ENCODE peak calls at places on chromosomes 4 and X, in six cellular contexts. One of them, this sample, is unnamed.

GRCh38 chr4:19772581-19772980 is 479.1 kb upstream of the SLIT2 start:
- DNase-seq in psoas muscle: no peak
- DNase-seq in CD4-positive, alpha-beta T cell: no peak
- DNase-seq in astrocyte: no peak
- DNase-seq in WTC11: no peak
- DNase-seq in lower leg skin: no peak
- DNase-seq in this sample: no peak

GRCh38 chr4:101911616-101912015 is 121.1 kb downstream of the BANK1 start:
- DNase-seq in psoas muscle: no peak
- DNase-seq in CD4-positive, alpha-beta T cell: no peak
- DNase-seq in astrocyte: no peak
- DNase-seq in WTC11: no peak
- DNase-seq in lower leg skin: no peak
- DNase-seq in this sample: no peak

GRCh38 chr4:21447320-21448055 is 501.1 kb downstream of the KCNIP4 start:
- DNase-seq in psoas muscle: no peak
- DNase-seq in CD4-positive, alpha-beta T cell: no peak
- DNase-seq in astrocyte: no peak
- DNase-seq in WTC11: no peak
- DNase-seq in lower leg skin: no peak
- DNase-seq in this sample: no peak

GRCh38 chr4:63458010-63458409 is 951.2 kb downstream of the TECRL start:
- DNase-seq in psoas muscle: no peak
- DNase-seq in CD4-positive, alpha-beta T cell: no peak
- DNase-seq in astrocyte: no peak
- DNase-seq in WTC11: no peak
- DNase-seq in lower leg skin: no peak
- DNase-seq in this sample: no peak

GRCh38 chr4:152510349-152511147 is 25.3 kb downstream of the FBXW7 start:
- DNase-seq in psoas muscle: no peak
- DNase-seq in CD4-positive, alpha-beta T cell: no peak
- DNase-seq in astrocyte: no peak
- DNase-seq in WTC11: no peak
- DNase-seq in lower leg skin: no peak
- DNase-seq in this sample: no peak

GRCh38 chr4:125316781-125317525 is 2.2 kb downstream of the FAT4 start:
- DNase-seq in psoas muscle: peak; percentile 41
- DNase-seq in CD4-positive, alpha-beta T cell: no peak
- DNase-seq in astrocyte: peak; percentile 18
- DNase-seq in WTC11: peak; percentile 54
- DNase-seq in lower leg skin: no peak
- DNase-seq in this sample: peak; percentile 31

GRCh38 chr4:52880994-52881393 is 18.9 kb downstream of the RASL11B start:
- DNase-seq in psoas muscle: no peak
- DNase-seq in CD4-positive, alpha-beta T cell: no peak
- DNase-seq in astrocyte: no peak
- DNase-seq in WTC11: no peak
- DNase-seq in lower leg skin: no peak
- DNase-seq in this sample: no peak

GRCh38 chrX:7159132-7159861 is 11.3 kb upstream of the PUDP start:
- DNase-seq in psoas muscle: no peak
- DNase-seq in CD4-positive, alpha-beta T cell: no peak
- DNase-seq in astrocyte: no peak
- DNase-seq in WTC11: no peak
- DNase-seq in lower leg skin: peak; percentile 15
- DNase-seq in this sample: no peak

GRCh38 chr4:108385076-108385475 is 216.3 kb upstream of the LEF1 start:
- DNase-seq in psoas muscle: no peak
- DNase-seq in CD4-positive, alpha-beta T cell: no peak
- DNase-seq in astrocyte: no peak
- DNase-seq in WTC11: no peak
- DNase-seq in lower leg skin: no peak
- DNase-seq in this sample: no peak

GRCh38 chrX:151935358-151935757 is 22.7 kb downstream of the MAGEA4 start:
- DNase-seq in psoas muscle: no peak
- DNase-seq in CD4-positive, alpha-beta T cell: no peak
- DNase-seq in astrocyte: no peak
- DNase-seq in WTC11: no peak
- DNase-seq in lower leg skin: no peak
- DNase-seq in this sample: no peak

GRCh38 chr4:11900277-11900676 is 471.6 kb upstream of the HS3ST1 start:
- DNase-seq in psoas muscle: no peak
- DNase-seq in CD4-positive, alpha-beta T cell: no peak
- DNase-seq in astrocyte: no peak
- DNase-seq in WTC11: no peak
- DNase-seq in lower leg skin: no peak
- DNase-seq in this sample: no peak

GRCh38 chr4:5719329-5720055 is 8.5 kb downstream of the EVC start:
- DNase-seq in psoas muscle: no peak
- DNase-seq in CD4-positive, alpha-beta T cell: no peak
- DNase-seq in astrocyte: no peak
- DNase-seq in WTC11: no peak
- DNase-seq in lower leg skin: no peak
- DNase-seq in this sample: no peak

GRCh38 chr4:40486534-40486933 is 143.1 kb downstream of the RBM47 start:
- DNase-seq in psoas muscle: no peak
- DNase-seq in CD4-positive, alpha-beta T cell: no peak
- DNase-seq in astrocyte: peak; percentile 17
- DNase-seq in WTC11: no peak
- DNase-seq in lower leg skin: no peak
- DNase-seq in this sample: no peak

GRCh38 chr4:1959104-1959384 is 49.7 kb downstream of the NELFA start:
- DNase-seq in psoas muscle: no peak
- DNase-seq in CD4-positive, alpha-beta T cell: no peak
- DNase-seq in astrocyte: no peak
- DNase-seq in WTC11: no peak
- DNase-seq in lower leg skin: no peak
- DNase-seq in this sample: no peak

GRCh38 chrX:31271615-31272471 is 200.0 kb upstream of the FTHL17 start:
- DNase-seq in psoas muscle: no peak
- DNase-seq in CD4-positive, alpha-beta T cell: no peak
- DNase-seq in astrocyte: peak; percentile 25
- DNase-seq in WTC11: no peak
- DNase-seq in lower leg skin: no peak
- DNase-seq in this sample: no peak

GRCh38 chr4:105596676-105597075 is 44.3 kb downstream of the ARHGEF38 start:
- DNase-seq in psoas muscle: no peak
- DNase-seq in CD4-positive, alpha-beta T cell: no peak
- DNase-seq in astrocyte: no peak
- DNase-seq in WTC11: no peak
- DNase-seq in lower leg skin: no peak
- DNase-seq in this sample: no peak

GRCh38 chr4:70657326-70657725 is 9.0 kb downstream of the JCHAIN start:
- DNase-seq in psoas muscle: no peak
- DNase-seq in CD4-positive, alpha-beta T cell: no peak
- DNase-seq in astrocyte: no peak
- DNase-seq in WTC11: no peak
- DNase-seq in lower leg skin: no peak
- DNase-seq in this sample: no peak

GRCh38 chr4:70654605-70655011 is 11.7 kb downstream of the JCHAIN start:
- DNase-seq in psoas muscle: no peak
- DNase-seq in CD4-positive, alpha-beta T cell: no peak
- DNase-seq in astrocyte: no peak
- DNase-seq in WTC11: no peak
- DNase-seq in lower leg skin: no peak
- DNase-seq in this sample: no peak

DNA sequence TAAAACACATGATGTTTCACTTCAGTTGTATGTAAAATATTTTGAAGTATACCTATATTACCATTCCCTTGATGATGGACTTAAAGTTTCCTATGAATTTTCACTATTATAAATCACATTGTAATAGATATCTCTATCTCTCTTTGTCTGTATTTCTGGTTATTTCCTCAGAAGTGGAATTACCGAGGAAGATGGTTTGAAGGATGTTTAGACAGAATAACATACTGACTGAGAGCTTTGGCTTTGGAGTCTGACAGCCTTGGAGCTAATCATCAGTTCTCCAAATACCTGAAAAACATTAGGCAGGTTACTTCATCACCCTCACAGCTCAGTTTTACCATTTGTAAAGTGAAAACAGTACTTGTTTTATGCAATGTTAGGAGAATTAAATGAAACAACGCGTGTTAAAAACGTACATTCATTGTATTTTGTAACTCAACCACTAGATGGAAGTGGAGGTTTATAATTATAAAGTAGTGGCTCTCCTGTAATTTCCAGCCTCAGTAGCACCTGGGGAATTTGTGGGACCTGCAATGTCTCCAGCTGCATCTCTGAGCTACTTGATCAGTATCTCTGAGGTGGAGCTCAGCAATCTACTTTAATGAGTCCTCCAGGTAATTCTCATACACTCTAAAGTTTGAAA is 14.3 kb downstream of the JCHAIN start:
- DNase-seq in psoas muscle: no peak
- DNase-seq in CD4-positive, alpha-beta T cell: no peak
- DNase-seq in astrocyte: peak; percentile 6
- DNase-seq in WTC11: no peak
- DNase-seq in lower leg skin: no peak
- DNase-seq in this sample: no peak
- TF ChIP-seq CTCF in psoas muscle: peak; percentile 58
- TF ChIP-seq CTCF in CD4-positive, alpha-beta T cell: peak; percentile 71
- TF ChIP-seq CTCF in astrocyte: peak; percentile 59
- TF ChIP-seq CTCF in WTC11: peak; percentile 15
- TF ChIP-seq CTCF in lower leg skin: no peak
- TF ChIP-seq CTCF in this sample: peak; percentile 72

GRCh38 chr4:18568600-18568999 is 547.0 kb upstream of the LCORL start:
- DNase-seq in psoas muscle: no peak
- DNase-seq in CD4-positive, alpha-beta T cell: no peak
- DNase-seq in astrocyte: no peak
- DNase-seq in WTC11: no peak
- DNase-seq in lower leg skin: no peak
- DNase-seq in this sample: no peak
- TF ChIP-seq CTCF in psoas muscle: no peak
- TF ChIP-seq CTCF in CD4-positive, alpha-beta T cell: no peak
- TF ChIP-seq CTCF in astrocyte: no peak
- TF ChIP-seq CTCF in WTC11: no peak
- TF ChIP-seq CTCF in lower leg skin: no peak
- TF ChIP-seq CTCF in this sample: peak; percentile 59

DNA sequence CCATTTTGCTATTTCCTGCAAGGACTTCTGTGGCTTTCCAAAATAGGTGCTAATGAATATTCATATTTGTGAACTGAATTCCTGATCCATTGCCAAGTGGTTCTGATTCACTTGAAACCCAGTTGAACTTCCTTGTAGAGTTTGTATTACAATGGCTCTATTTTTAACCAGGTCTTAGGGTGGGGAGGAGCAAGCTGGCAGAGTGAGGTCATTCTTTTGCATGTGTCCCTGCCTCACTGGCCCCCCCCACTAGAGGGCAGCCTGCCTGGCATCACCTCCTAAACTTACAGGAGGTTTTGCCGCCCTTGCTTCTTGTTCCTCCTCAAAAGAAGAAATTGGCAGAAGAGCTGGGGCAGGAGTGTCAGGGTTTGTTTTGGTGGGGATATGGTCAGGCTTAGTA is 10.5 kb downstream of the PTTG2 start:
- DNase-seq in psoas muscle: peak; percentile 81
- DNase-seq in CD4-positive, alpha-beta T cell: peak; percentile 35
- DNase-seq in astrocyte: peak; percentile 66
- DNase-seq in WTC11: peak; percentile 38
- DNase-seq in lower leg skin: peak; percentile 51
- DNase-seq in this sample: no peak
- TF ChIP-seq CTCF in psoas muscle: peak; percentile 58
- TF ChIP-seq CTCF in CD4-positive, alpha-beta T cell: no peak
- TF ChIP-seq CTCF in astrocyte: peak; percentile 41
- TF ChIP-seq CTCF in WTC11: peak; percentile 25
- TF ChIP-seq CTCF in lower leg skin: no peak
- TF ChIP-seq CTCF in this sample: peak; percentile 28

GRCh38 chr4:7811536-7812190 is 128.0 kb downstream of the AFAP1 start:
- DNase-seq in psoas muscle: peak; percentile 48
- DNase-seq in CD4-positive, alpha-beta T cell: no peak
- DNase-seq in astrocyte: peak; percentile 46
- DNase-seq in WTC11: no peak
- DNase-seq in lower leg skin: no peak
- DNase-seq in this sample: no peak
- TF ChIP-seq CTCF in psoas muscle: no peak
- TF ChIP-seq CTCF in CD4-positive, alpha-beta T cell: no peak
- TF ChIP-seq CTCF in astrocyte: no peak
- TF ChIP-seq CTCF in WTC11: no peak
- TF ChIP-seq CTCF in lower leg skin: no peak
- TF ChIP-seq CTCF in this sample: no peak

GRCh38 chrX:101206471-101206870 is 13.1 kb upstream of the DRP2 start:
- DNase-seq in psoas muscle: no peak
- DNase-seq in CD4-positive, alpha-beta T cell: no peak
- DNase-seq in astrocyte: no peak
- DNase-seq in WTC11: no peak
- DNase-seq in lower leg skin: no peak
- DNase-seq in this sample: no peak
- TF ChIP-seq CTCF in psoas muscle: no peak
- TF ChIP-seq CTCF in CD4-positive, alpha-beta T cell: peak; percentile 26
- TF ChIP-seq CTCF in astrocyte: peak; percentile 27
- TF ChIP-seq CTCF in WTC11: no peak
- TF ChIP-seq CTCF in lower leg skin: no peak
- TF ChIP-seq CTCF in this sample: peak; percentile 60

DNA sequence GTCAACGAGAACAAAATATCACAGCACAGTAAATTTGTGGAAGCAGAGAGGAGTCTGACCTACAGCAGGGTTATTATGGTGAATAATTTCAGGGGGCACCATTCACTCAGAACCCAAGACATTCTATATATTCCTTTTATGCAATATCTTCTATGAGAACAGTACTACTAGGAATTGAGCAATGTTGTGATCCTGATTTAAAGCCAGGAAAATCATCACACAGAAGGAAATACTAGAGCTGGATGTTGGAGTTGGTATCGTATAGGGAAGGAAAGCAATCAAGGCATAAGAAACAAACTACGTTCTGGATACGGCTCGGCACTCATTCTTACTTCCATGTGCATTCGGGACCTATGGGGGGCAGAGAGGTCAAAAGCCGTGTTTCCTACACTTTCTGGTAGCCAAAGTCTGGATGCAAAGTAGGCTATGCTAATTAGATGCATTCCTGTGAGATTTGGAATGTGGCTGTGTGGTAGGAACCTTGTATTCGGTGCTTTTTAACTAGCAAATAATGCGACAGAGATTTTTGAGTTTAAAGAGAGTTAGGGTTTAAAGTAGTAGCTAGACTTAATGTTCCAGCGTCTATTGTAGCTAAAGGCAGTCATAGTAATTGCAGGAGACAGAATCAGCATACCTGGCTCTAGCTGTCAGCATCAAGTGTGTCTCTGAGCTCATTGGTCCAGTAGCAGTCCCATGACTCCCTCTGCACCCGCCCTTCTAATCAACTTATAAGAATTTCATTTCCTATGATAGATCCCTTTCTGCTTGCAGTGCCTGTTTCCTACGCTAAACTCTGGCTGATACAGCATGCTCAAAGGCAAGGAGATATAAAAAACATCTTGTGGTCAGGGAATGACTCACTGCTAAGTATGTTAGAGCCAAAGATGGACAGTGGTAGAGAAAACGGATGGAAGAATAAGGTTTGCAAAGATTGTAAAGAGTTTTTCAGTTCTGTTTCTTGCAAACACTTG is 43.3 kb upstream of the PDGFC start:
- DNase-seq in psoas muscle: no peak
- DNase-seq in CD4-positive, alpha-beta T cell: no peak
- DNase-seq in astrocyte: peak; percentile 97
- DNase-seq in WTC11: peak; percentile 14
- DNase-seq in lower leg skin: no peak
- DNase-seq in this sample: no peak
- TF ChIP-seq CTCF in psoas muscle: no peak
- TF ChIP-seq CTCF in CD4-positive, alpha-beta T cell: no peak
- TF ChIP-seq CTCF in astrocyte: no peak
- TF ChIP-seq CTCF in WTC11: no peak
- TF ChIP-seq CTCF in lower leg skin: no peak
- TF ChIP-seq CTCF in this sample: no peak

This sample was measured in neural crest cell.